ENCODE peak calls at places on chromosomes 11 and 22, in four cellular contexts. G is GM12878, L is HepG2, U is K562. N is an unnamed sample.

GRCh38 chr11:126424471-126425039 is 69.1 kb downstream of the ST3GAL4 start:
- DNase-seq in G (no peak), L (no peak), U (no peak), N (no peak)

GRCh38 chr11:130314184-130314748 is 451 bp downstream of the ZBTB44 start:
- DNase-seq in G (no peak), L (peak), U (peak), N (peak)

GRCh38 chr11:62680825-62681240 is 2.0 kb upstream of the UBXN1 start:
- DNase-seq in G (no peak), L (peak), U (peak), N (no peak)

GRCh38 chr11:118152552-118153471 is at the start of gene SCN4B:
- DNase-seq in G (no peak), L (no peak), U (peak), N (peak)

GRCh38 chr11:24833598-24833997 is 336.7 kb downstream of the LUZP2 start:
- DNase-seq in G (no peak), L (no peak), U (no peak), N (no peak)

GRCh38 chr11:10379433-10379832 is 74.6 kb downstream of the ADM start:
- DNase-seq in G (no peak), L (no peak), U (no peak), N (no peak)

GRCh38 chr11:134466035-134466908 is 54.2 kb upstream of the B3GAT1 start:
- DNase-seq in G (no peak), L (no peak), U (no peak), N (peak)

GRCh38 chr11:36447947-36448346 is 62.1 kb downstream of the TRAF6 start:
- DNase-seq in G (no peak), L (no peak), U (no peak), N (no peak)

GRCh38 chr11:110121204-110121603 is 28.0 kb downstream of the ZC3H12C start:
- DNase-seq in G (no peak), L (no peak), U (no peak), N (no peak)

GRCh38 chr11:27363576-27364115 is 631 bp upstream of the CCDC34 start:
- DNase-seq in G (no peak), L (no peak), U (no peak), N (no peak)

GRCh38 chr11:8026982-8027381 is 39.8 kb downstream of the EIF3F start:
- DNase-seq in G (no peak), L (no peak), U (no peak), N (no peak)

GRCh38 chr11:92475316-92475715 is 250.7 kb downstream of the FAT3 start:
- DNase-seq in G (no peak), L (no peak), U (no peak), N (no peak)

GRCh38 chr11:131867457-131868257 is 497.2 kb downstream of the NTM start:
- DNase-seq in G (no peak), L (peak), U (no peak), N (peak)

GRCh38 chr11:61061081-61061826 is 41.0 kb upstream of the CD5 start:
- DNase-seq in G (peak), L (no peak), U (no peak), N (no peak)

GRCh38 chr22:38018938-38019827 is 34.8 kb upstream of the SOX10 start:
- DNase-seq in G (no peak), L (no peak), U (no peak), N (no peak)

GRCh38 chr11:95688501-95689222 is 100.9 kb downstream of the FAM76B start:
- DNase-seq in G (no peak), L (no peak), U (no peak), N (no peak)

GRCh38 chr11:94815705-94816344 is 47.7 kb downstream of the AMOTL1 start:
- DNase-seq in G (no peak), L (no peak), U (no peak), N (no peak)

GRCh38 chr11:405323-405975 is 9.3 kb downstream of the SIGIRR start:
- DNase-seq in G (no peak), L (no peak), U (no peak), N (peak)

GRCh38 chr11:69024509-69024908 is 11.5 kb upstream of the MRGPRF start:
- DNase-seq in G (no peak), L (no peak), U (no peak), N (no peak)

GRCh38 chr11:30326114-30326783 is 3.3 kb downstream of the ARL14EP start:
- DNase-seq in G (no peak), L (no peak), U (no peak), N (no peak)

GRCh38 chr11:7592706-7593105 is 78.9 kb downstream of the PPFIBP2 start:
- DNase-seq in G (no peak), L (no peak), U (no peak), N (no peak)

GRCh38 chr22:17213976-17214375 is 5.3 kb downstream of the ADA2 start:
- DNase-seq in G (no peak), L (peak), U (peak), N (peak)

GRCh38 chr22:33255781-33256180 is 197.6 kb upstream of the SYN3 start:
- DNase-seq in G (no peak), L (no peak), U (no peak), N (no peak)

GRCh38 chr11:104254347-104254746 is 90.4 kb upstream of the PDGFD start:
- DNase-seq in G (no peak), L (peak), U (peak), N (peak)

GRCh38 chr11:58334708-58335107 is 24.2 kb downstream of the OR5B17 start:
- DNase-seq in G (no peak), L (no peak), U (no peak), N (no peak)

GRCh38 chr11:131889760-131890620 is 519.6 kb downstream of the NTM start:
- DNase-seq in G (no peak), L (no peak), U (no peak), N (no peak)

GRCh38 chr11:1481861-1482441 is 4.6 kb downstream of the MOB2 start:
- DNase-seq in G (no peak), L (no peak), U (no peak), N (no peak)

GRCh38 chr22:26708256-26709009 is 51.0 kb downstream of the MIAT start:
- DNase-seq in G (peak), L (no peak), U (no peak), N (no peak)

GRCh38 chr11:111417766-111418435 is 38.8 kb upstream of the POU2AF1 start:
- DNase-seq in G (peak), L (no peak), U (no peak), N (no peak)

GRCh38 chr11:59668188-59668949 is 468 bp downstream of the PATL1 start:
- DNase-seq in G (no peak), L (peak), U (peak), N (peak)

GRCh38 chr11:63791495-63792167 is 21.6 kb upstream of the SPINDOC start:
- DNase-seq in G (no peak), L (no peak), U (no peak), N (no peak)

GRCh38 chr22:39242809-39243442 is 1.9 kb downstream of the PDGFB start:
- DNase-seq in G (no peak), L (peak), U (peak), N (peak)
- TF ChIP-seq NR2C2 in G (no peak), L (no peak), U (no peak), N (no peak)

GRCh38 chr22:41442240-41442792 is 4.3 kb downstream of the TOB2 start:
- DNase-seq in G (no peak), L (no peak), U (no peak), N (no peak)

GRCh38 chr22:41431656-41432055 is 14.9 kb downstream of the TOB2 start:
- DNase-seq in G (no peak), L (no peak), U (no peak), N (no peak)

GRCh38 chr22:41435560-41435959 is 11.0 kb downstream of the TOB2 start:
- DNase-seq in G (no peak), L (no peak), U (no peak), N (no peak)

GRCh38 chr22:41437198-41437597 is 9.4 kb downstream of the TOB2 start:
- DNase-seq in G (no peak), L (no peak), U (no peak), N (no peak)

GRCh38 chr22:41436322-41437113 is 10.1 kb downstream of the TOB2 start:
- DNase-seq in G (no peak), L (no peak), U (peak), N (no peak)
- TF ChIP-seq ESRRA in G (no peak), L (no peak), U (no peak), N (no peak)

DNA sequence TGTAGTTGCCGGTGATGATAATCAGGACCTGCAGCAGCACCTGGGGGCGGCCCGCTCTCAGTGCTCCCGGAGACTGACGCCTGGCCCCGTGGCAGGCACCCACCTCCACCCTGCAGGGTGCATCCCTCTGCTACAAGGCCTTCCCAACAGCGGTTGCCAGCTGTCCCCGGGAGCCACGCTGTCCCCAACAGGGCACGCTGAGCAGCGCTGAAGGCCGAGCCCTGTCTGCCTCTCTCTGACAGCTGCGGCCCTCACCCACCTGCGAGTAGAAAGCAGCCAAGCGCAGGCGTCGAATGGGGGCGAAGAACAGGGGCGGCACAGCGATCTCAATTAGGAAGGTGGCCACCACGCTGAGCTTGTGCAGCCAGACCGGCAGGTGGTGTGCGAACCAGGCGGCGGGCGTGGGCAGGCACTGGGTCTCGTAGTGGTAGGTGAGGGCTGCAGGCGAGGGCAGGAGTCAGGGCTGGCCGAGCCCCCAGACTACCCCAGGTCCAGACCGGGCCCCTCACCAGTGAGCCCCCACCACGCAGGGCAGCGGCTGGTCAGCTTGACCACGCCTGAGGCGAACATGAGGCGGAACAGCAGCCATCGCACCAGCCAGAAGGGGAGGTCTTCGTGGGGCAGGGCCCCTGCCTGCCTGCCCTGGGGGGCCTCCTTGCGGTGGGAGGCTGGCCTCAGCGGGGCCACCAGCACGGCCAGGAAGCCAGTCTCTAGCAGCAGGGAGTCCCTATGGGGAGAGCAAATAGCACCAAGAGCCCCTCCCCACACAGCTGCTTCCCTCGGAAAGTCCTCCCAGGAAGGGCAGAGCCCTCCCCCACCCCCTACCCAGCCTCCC is 1.5 kb downstream of the LMF2 start:
- DNase-seq in G (no peak), L (no peak), U (no peak), N (no peak)
- TF ChIP-seq USF2 in G (no peak), L (no peak), U (no peak), N (no peak)

GRCh38 chr11:123305601-123306000 is 110.6 kb upstream of the CLMP start:
- DNase-seq in G (no peak), L (no peak), U (no peak), N (no peak)

GRCh38 chr11:123306531-123306930 is 111.5 kb upstream of the CLMP start:
- DNase-seq in G (no peak), L (no peak), U (no peak), N (no peak)

GRCh38 chr11:123304828-123305530 is 109.9 kb upstream of the CLMP start:
- DNase-seq in G (no peak), L (no peak), U (no peak), N (no peak)

GRCh38 chr11:123307276-123307675 is 112.2 kb upstream of the CLMP start:
- DNase-seq in G (no peak), L (no peak), U (no peak), N (no peak)

GRCh38 chr11:123308077-123308476 is 113.0 kb upstream of the CLMP start:
- DNase-seq in G (peak), L (no peak), U (no peak), N (no peak)
- TF ChIP-seq NR2C2 in G (no peak), L (no peak), U (no peak), N (no peak)

GRCh38 chr11:46331653-46331984 is 15.6 kb upstream of the DGKZ start:
- DNase-seq in G (no peak), L (no peak), U (no peak), N (no peak)

GRCh38 chr11:46332093-46332567 is 15.1 kb upstream of the DGKZ start:
- DNase-seq in G (no peak), L (no peak), U (no peak), N (no peak)

GRCh38 chr11:46334211-46334610 is 13.1 kb upstream of the DGKZ start:
- DNase-seq in G (no peak), L (no peak), U (no peak), N (no peak)

GRCh38 chr11:46333129-46333947 is 13.9 kb upstream of the DGKZ start:
- DNase-seq in G (no peak), L (no peak), U (no peak), N (peak)

DNA sequence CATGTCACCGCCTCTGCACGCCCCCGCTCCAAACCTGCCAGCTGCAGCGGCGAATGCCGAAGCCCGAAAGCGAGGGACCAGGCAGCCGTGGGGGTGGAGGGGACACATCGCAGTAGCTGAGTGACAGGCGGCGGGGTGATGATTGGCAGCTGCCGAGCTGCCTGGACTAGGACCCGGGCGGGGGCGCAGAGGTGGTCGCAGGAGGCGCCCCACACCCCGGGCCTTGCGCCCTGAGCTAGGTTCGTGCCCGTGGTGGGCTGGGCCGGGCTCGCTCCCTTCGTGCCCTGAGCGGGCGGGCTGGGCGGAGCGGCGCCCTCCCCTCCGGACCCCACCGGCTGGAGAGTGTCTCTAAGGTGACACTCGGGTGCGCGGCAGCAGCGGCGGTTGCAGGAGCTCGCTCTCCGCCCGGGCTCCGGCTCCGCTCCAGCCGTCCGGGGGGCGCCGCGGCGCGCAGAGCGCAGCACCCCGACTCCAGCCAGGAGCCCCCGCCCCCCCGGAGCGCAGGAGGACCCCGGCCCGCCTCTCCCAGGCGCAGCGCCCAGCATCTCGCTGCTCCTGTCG is 14.6 kb upstream of the DGKZ start:
- DNase-seq in G (no peak), L (no peak), U (peak), N (peak)
- TF ChIP-seq ESRRA in G (no peak), L (no peak), U (no peak), N (peak)

GRCh38 chr11:34261095-34261494 is 96.7 kb downstream of the ABTB2 start:
- DNase-seq in G (no peak), L (peak), U (no peak), N (no peak)

GRCh38 chr11:34264266-34265110 is 93.3 kb downstream of the ABTB2 start:
- DNase-seq in G (no peak), L (no peak), U (no peak), N (no peak)

GRCh38 chr11:34261820-34262219 is 96.0 kb downstream of the ABTB2 start:
- DNase-seq in G (no peak), L (no peak), U (no peak), N (no peak)

GRCh38 chr11:34262601-34263081 is 95.2 kb downstream of the ABTB2 start:
- DNase-seq in G (no peak), L (no peak), U (no peak), N (no peak)

DNA sequence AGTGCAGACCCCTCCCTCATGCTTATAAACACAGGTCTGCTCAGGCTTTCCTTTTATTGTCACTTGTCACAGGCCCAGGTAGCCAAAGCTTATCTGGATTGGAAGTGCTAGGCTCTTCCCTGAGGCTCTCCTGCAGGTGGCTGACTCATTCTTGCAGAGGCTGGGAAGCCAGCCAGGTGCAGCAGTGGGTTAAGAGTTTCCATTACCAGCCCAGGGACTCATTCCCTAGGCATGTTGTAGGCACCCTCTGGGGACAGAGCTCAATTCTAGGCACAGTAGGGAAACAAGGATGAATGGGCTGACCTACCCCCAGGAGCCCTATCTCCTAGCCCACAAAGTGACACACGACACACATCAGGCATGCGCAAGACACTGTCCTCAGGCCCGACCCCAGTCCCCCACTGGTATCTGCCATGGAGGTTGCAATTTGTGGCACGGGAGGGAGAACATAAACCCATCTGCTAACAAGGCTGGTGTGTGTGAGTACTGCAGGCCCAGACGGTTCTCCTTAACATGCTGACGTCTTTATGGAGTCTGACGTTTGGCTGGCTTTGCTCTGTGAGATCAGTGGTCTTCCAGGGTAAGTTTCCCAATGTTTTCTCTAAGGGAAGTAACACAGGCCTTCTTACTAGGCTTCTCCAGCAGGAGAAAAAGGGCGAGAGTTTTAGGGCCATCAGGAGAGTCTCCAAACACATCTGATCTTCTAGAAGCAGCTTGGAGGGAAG is 94.2 kb downstream of the ABTB2 start:
- DNase-seq in G (no peak), L (peak), U (no peak), N (no peak)
- TF ChIP-seq USF2 in G (no peak), L (no peak), U (no peak), N (no peak)

GRCh38 chr11:32874144-32874543 is 18.5 kb upstream of the QSER1 start:
- DNase-seq in G (no peak), L (peak), U (no peak), N (no peak)

GRCh38 chr11:32870676-32871075 is 21.9 kb upstream of the QSER1 start:
- DNase-seq in G (no peak), L (no peak), U (peak), N (peak)
- TF ChIP-seq NR2C2 in G (no peak), L (no peak), U (no peak), N (no peak)

GRCh38 chr22:39454385-39454871 is 2.4 kb upstream of the MGAT3 start:
- DNase-seq in G (no peak), L (no peak), U (no peak), N (no peak)
- TF ChIP-seq ESRRA in G (no peak), L (no peak), U (no peak), N (no peak)

DNA sequence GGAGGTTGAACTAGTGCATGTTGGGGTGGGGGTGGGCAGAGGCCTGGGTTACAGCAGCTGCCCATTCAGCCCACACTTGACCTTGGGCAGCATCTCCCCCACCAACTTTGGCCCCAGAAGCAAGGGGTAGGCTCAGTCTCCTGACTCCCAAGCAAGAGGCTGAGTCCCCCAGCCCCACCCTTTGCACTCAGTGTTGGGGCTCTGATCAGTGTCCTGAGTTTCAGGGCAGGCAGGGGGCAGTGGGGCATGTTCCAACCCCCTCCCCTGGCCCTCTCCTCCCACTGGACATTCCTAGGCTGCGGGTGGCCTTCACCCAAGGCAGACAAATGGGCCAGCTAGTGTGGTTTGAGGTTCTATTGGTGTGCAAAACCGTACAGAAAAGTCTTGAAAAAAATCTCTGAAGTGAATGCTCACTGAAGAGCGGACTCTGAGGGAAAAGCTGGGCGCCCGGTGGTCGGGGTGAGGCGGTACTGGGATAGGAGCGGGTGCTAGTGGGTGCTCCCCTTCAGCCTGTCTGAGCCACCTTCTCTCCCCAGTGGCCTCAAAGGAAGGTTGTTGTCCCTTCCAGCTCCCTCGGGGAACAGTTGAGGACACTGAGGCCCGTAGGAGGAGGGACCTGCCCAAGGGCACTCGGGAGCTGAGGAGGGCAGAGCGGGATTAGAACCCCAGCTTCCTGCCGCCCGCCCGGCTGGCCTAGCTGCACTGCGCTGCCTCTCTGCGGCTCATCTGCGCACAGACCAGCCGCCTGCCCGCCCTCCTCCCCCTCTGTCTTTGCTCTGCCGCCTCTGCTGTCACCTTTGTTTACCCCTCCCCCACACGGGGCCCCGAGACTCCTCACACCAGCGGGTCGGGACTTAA is 4.0 kb downstream of the KCNC1 start:
- DNase-seq in G (no peak), L (no peak), U (peak), N (peak)
- TF ChIP-seq USF2 in G (no peak), L (no peak), U (no peak), N (no peak)